ENCODE peak calls at places on chromosomes 5 and 9, in four cellular contexts. M is HCT116, X is H1, S is K562. K is an unnamed sample.

GRCh38 chr9:110536802-110537201 is 42.7 kb downstream of the SVEP1 start:
- DNase-seq in M (no peak), X (no peak), S (no peak), K (no peak)

GRCh38 chr5:28734396-28734795 is 1696.0 kb upstream of the CDH9 start:
- DNase-seq in M (no peak), X (no peak), S (no peak), K (no peak)

GRCh38 chr9:27645166-27645840 is 72.0 kb upstream of the C9orf72 start:
- DNase-seq in M (no peak), X (no peak), S (no peak), K (no peak)

GRCh38 chr9:108125541-108125940 is 636.0 kb upstream of the KLF4 start:
- DNase-seq in M (no peak), X (peak), S (peak), K (no peak)

GRCh38 chr5:143842920-143843319 is 31.0 kb downstream of the HMHB1 start:
- DNase-seq in M (no peak), X (no peak), S (no peak), K (no peak)

GRCh38 chr9:133188006-133188842 is 20.8 kb downstream of the OBP2B start:
- DNase-seq in M (peak), X (peak), S (peak), K (no peak)

GRCh38 chr5:10635257-10635860 is 71.5 kb downstream of the ANKRD33B start:
- DNase-seq in M (peak), X (peak), S (no peak), K (peak)

GRCh38 chr5:143707797-143708196 is 104.2 kb upstream of the HMHB1 start:
- DNase-seq in M (no peak), X (no peak), S (no peak), K (no peak)

GRCh38 chr9:92988215-92988731 is 41.0 kb downstream of the FGD3 start:
- DNase-seq in M (no peak), X (no peak), S (no peak), K (no peak)

GRCh38 chr5:58114324-58114723 is 345.6 kb downstream of the PLK2 start:
- DNase-seq in M (no peak), X (no peak), S (no peak), K (no peak)

GRCh38 chr5:156556666-156557401 is 229.9 kb downstream of the SGCD start:
- DNase-seq in M (no peak), X (no peak), S (no peak), K (no peak)

GRCh38 chr5:114898602-114899001 is 271.1 kb downstream of the TRIM36 start:
- DNase-seq in M (peak), X (no peak), S (no peak), K (no peak)

GRCh38 chr5:68306361-68307014 is 90.9 kb downstream of the PIK3R1 start:
- DNase-seq in M (no peak), X (no peak), S (no peak), K (no peak)

GRCh38 chr9:6845881-6846280 is 88.1 kb downstream of the KDM4C start:
- DNase-seq in M (peak), X (no peak), S (no peak), K (no peak)

GRCh38 chr5:100902406-100903035 is 561 bp downstream of the ST8SIA4 start:
- DNase-seq in M (no peak), X (peak), S (no peak), K (no peak)

GRCh38 chr5:135308245-135308644 is 90.8 kb downstream of the MACROH2A1 start:
- DNase-seq in M (no peak), X (no peak), S (no peak), K (no peak)

GRCh38 chr9:137740311-137740710 is 121.5 kb downstream of the EHMT1 start:
- DNase-seq in M (no peak), X (no peak), S (no peak), K (no peak)

DNA sequence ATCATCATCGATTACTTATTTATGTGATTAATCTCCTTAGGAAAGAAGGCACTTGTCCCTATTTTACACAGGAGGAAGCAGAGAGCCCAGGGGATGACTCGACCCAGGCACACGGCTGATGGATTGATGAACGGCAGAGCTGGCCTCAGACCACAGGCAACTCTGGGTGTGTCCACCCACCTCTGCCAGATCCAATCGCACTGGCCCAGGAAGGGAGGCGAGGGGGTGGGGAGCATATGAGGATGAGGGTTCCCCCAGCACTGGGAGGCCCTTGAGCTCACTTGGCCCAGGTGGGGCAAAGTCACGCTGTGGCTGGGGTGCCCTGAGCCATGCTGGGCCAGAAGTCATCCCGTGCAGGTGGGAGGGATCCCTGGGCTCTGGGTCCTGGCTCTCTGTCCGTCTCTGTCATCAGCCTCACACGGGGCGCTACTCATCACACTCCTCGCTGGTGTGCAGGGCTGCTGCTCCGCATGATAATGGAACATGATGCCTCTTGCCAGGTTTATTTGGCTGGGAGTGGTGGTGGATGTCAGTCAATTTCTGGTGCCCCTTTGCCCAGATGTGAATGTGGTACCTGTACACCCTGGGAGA is 160.1 kb downstream of the GAPVD1 start:
- DNase-seq in M (no peak), X (no peak), S (peak), K (no peak)
- TF ChIP-seq EGR1 in M (no peak), X (no peak), S (peak), K (no peak)

GRCh38 chr5:93909356-93909755 is 168.0 kb upstream of the POU5F2 start:
- DNase-seq in M (no peak), X (no peak), S (no peak), K (no peak)
- TF ChIP-seq EGR1 in M (no peak), X (no peak), S (no peak), K (no peak)

GRCh38 chr5:1207555-1207954 is 6.2 kb downstream of the SLC6A19 start:
- DNase-seq in M (no peak), X (no peak), S (no peak), K (no peak)
- TF ChIP-seq EGR1 in M (no peak), X (no peak), S (no peak), K (no peak)

DNA sequence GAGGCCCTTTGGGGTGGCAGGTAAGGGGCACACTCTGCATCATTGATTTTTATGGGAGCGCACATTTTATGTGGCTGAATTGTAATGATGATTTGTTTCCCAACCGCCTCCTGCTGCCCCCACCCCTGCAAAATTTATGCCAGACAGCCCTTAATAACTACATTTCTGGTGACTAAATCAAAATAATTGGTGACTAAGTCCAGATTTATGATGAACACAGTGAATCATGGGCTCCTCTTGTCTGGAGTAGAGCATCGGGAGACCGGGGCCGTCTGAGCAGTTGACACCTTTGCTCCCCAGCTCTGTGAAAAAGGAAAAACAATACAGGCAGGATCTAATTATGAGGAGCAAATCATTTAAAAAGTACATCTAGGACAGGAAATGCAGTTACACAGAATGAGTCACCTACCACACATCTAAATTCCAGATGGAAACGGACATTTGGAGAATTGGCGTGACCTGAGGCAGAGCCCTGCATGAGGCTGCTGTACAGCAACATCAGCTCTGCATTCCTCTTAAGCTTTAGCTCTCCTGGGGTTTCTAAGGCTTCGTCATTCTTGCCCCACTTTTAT is 58.9 kb downstream of the DOCK2 start:
- DNase-seq in M (peak), X (no peak), S (no peak), K (no peak)
- TF ChIP-seq EGR1 in M (no peak), X (no peak), S (no peak), K (no peak)

DNA sequence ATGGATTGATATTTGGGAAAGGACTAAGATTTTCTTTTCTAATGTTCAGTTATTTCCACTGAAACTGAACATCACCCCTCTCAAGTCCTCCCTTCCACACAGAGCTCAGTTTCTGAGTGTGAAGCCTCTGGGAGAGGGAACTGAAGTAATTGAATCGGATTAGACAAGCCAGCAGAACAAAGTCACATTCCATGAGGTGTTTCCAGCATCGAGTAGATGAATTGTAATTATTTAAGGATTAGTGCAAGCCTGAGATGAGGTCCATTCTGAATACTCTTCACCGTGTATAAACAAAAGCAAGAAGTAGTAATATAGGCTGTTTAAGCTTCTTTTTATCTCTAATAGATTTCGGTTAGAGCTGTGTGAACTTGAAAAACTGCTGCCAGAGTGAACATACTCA is 2060.5 kb downstream of the MAT2B start:
- DNase-seq in M (no peak), X (no peak), S (no peak), K (no peak)
- TF ChIP-seq EGR1 in M (no peak), X (no peak), S (no peak), K (no peak)